ENCODE peak calls at places on chromosomes 1 and 21, in seven cellular contexts. W is activated gamma-delta T cell treated with anti-CD3 and anti-CD28 coated beads, Interleukin-2, amount 50 U/mL, for 16 hours; O is activated CD4-positive, alpha-beta T cell treated with anti-CD3 and anti-CD28 coated beads, Interleukin-2, amount 10 ng/mL, durations not matched to agents 7 days and 5 days; X is head of caudate nucleus; Q is T-cell; N is NCI-H510A treated with DMSO at 0.1 percent for 48 hours; C is AML-193. E is an unnamed sample.
A peak's percentile ranks its signal among the peaks of the same experiment; 100 is the strongest.

GRCh38 chr1:63405021-63405420 is 37.6 kb downstream of the ALG6 start:
- DNase-seq in W (no peak), O (no peak), X (no peak), Q (no peak), N (peak; percentile 41), C (no peak), E (no peak)

GRCh38 chr1:216532399-216532798 is 109.2 kb upstream of the USH2A start:
- DNase-seq in W (no peak), O (no peak), X (peak; percentile 4), Q (no peak), N (no peak), C (no peak), E (no peak)

GRCh38 chr1:44808938-44809917 is 905 bp downstream of the BTBD19 start:
- DNase-seq in W (peak; percentile 77), O (peak; percentile 94), X (no peak), Q (peak; percentile 86), N (no peak), C (peak; percentile 90), E (peak; percentile 77)

GRCh38 chr1:56404561-56405030 is 174.8 kb downstream of the PLPP3 start:
- DNase-seq in W (no peak), O (no peak), X (no peak), Q (no peak), N (no peak), C (no peak), E (no peak)

GRCh38 chr1:244192336-244192735 is 141.3 kb downstream of the ZBTB18 start:
- DNase-seq in W (no peak), O (no peak), X (no peak), Q (no peak), N (no peak), C (no peak), E (no peak)

GRCh38 chr1:161676441-161676840 is 13.5 kb downstream of the FCGR2B start:
- DNase-seq in W (no peak), O (no peak), X (no peak), Q (no peak), N (no peak), C (no peak), E (no peak)

GRCh38 chr1:63691672-63692425 is 82.0 kb upstream of the ROR1 start:
- DNase-seq in W (no peak), O (peak; percentile 51), X (peak; percentile 29), Q (peak; percentile 2), N (peak; percentile 68), C (peak; percentile 68), E (peak; percentile 85)

GRCh38 chr1:6447818-6448748 is 17.9 kb downstream of the TNFRSF25 start:
- DNase-seq in W (no peak), O (no peak), X (no peak), Q (peak; percentile 50), N (peak; percentile 98), C (no peak), E (no peak)

GRCh38 chr1:51313268-51313852 is 17.0 kb downstream of the TTC39A start:
- DNase-seq in W (no peak), O (no peak), X (no peak), Q (no peak), N (no peak), C (no peak), E (no peak)

GRCh38 chr1:24696756-24697330 is 48.4 kb upstream of the CLIC4 start:
- DNase-seq in W (no peak), O (no peak), X (no peak), Q (no peak), N (no peak), C (no peak), E (no peak)

GRCh38 chr21:38984568-38984967 is 178.8 kb downstream of the ETS2 start:
- DNase-seq in W (no peak), O (no peak), X (no peak), Q (no peak), N (no peak), C (peak; percentile 56), E (no peak)

GRCh38 chr1:51945591-51945990 is 44.9 kb downstream of the RAB3B start:
- DNase-seq in W (no peak), O (no peak), X (no peak), Q (no peak), N (no peak), C (no peak), E (no peak)

GRCh38 chr1:211632808-211633522 is 42.5 kb downstream of the NEK2 start:
- DNase-seq in W (no peak), O (no peak), X (no peak), Q (no peak), N (no peak), C (no peak), E (peak; percentile 78)

GRCh38 chr21:16608209-16608830 is 878.5 kb downstream of the USP25 start:
- DNase-seq in W (no peak), O (no peak), X (no peak), Q (no peak), N (no peak), C (no peak), E (no peak)

GRCh38 chr1:112888630-112889029 is 67.4 kb downstream of the SLC16A1 start:
- DNase-seq in W (no peak), O (no peak), X (no peak), Q (no peak), N (no peak), C (no peak), E (no peak)

GRCh38 chr1:22331618-22332017 is 120.0 kb upstream of the ZBTB40 start:
- DNase-seq in W (no peak), O (no peak), X (no peak), Q (no peak), N (no peak), C (no peak), E (no peak)

GRCh38 chr1:180352021-180352420 is 122.0 kb downstream of the LHX4 start:
- DNase-seq in W (no peak), O (no peak), X (no peak), Q (no peak), N (no peak), C (no peak), E (no peak)